ENCODE peak calls at places on chromosomes 1 and 21, in eight cellular contexts. B is coronary artery; L is NCI-H2171 treated with DMSO at 0.1 percent for 48 hours; M is AG09309; T is activated CD8-positive, alpha-beta memory T cell treated with anti-CD3 and anti-CD28 coated beads for 24 hours; P is NCI-H1417; D is EL; K is GM23338. U is an unnamed sample.

GRCh38 chr1:180282401-180282800 is 52.3 kb downstream of the LHX4 start:
- DNase-seq in D (no peak), B (no peak), P (no peak), K (no peak), L (peak), M (no peak), T (no peak), U (no peak)

GRCh38 chr1:204466416-204467405 is 27.9 kb downstream of the PIK3C2B start:
- DNase-seq in D (no peak), T (no peak), K (no peak), M (no peak), P (no peak), B (peak), L (no peak), U (no peak)

GRCh38 chr1:22751124-22751531 is 40.5 kb downstream of the EPHB2 start:
- DNase-seq in L (peak), K (peak), B (no peak), P (peak), M (no peak), D (no peak), T (no peak), U (peak)

GRCh38 chr1:243470492-243470891 is 214.7 kb downstream of the SDCCAG8 start:
- DNase-seq in B (no peak), P (peak), K (peak), M (no peak), L (peak), D (no peak), T (no peak), U (no peak)

GRCh38 chr1:2314297-2314802 is 77.0 kb downstream of the MORN1 start:
- DNase-seq in P (peak), L (peak), D (peak), K (peak), B (no peak), M (no peak), T (peak), U (peak)

GRCh38 chr1:111099289-111099688 is 40.6 kb downstream of the DRAM2 start:
- DNase-seq in M (no peak), B (no peak), P (peak), L (no peak), T (no peak), K (no peak), D (no peak), U (peak)

GRCh38 chr1:243748706-243749283 is 101.2 kb downstream of the AKT3 start:
- DNase-seq in T (no peak), L (peak), P (peak), K (peak), B (no peak), D (peak), M (peak), U (peak)

GRCh38 chr1:30571380-30571779 is 152.0 kb downstream of the MATN1 start:
- DNase-seq in L (no peak), B (no peak), D (no peak), M (no peak), P (no peak), K (no peak), T (no peak), U (no peak)

GRCh38 chr1:63127376-63127775 is 195.0 kb upstream of the FOXD3 start:
- DNase-seq in M (no peak), P (no peak), K (no peak), L (no peak), B (no peak), D (peak), T (no peak), U (no peak)

GRCh38 chr1:63731117-63732043 is 42.4 kb upstream of the ROR1 start:
- DNase-seq in L (no peak), M (peak), P (no peak), K (peak), B (no peak), D (peak), T (no peak), U (peak)

GRCh38 chr1:68339505-68339904 is 107.2 kb upstream of the WLS start:
- DNase-seq in D (no peak), B (no peak), M (peak), T (no peak), P (no peak), K (no peak), L (no peak), U (no peak)

GRCh38 chr1:76901158-76901767 is 34.0 kb downstream of the ST6GALNAC5 start:
- DNase-seq in B (no peak), L (peak), D (peak), T (no peak), M (no peak), P (peak), K (peak), U (no peak)

GRCh38 chr1:44170281-44170823 is 28.9 kb upstream of the KLF18 start:
- DNase-seq in K (peak), T (no peak), D (peak), M (peak), L (no peak), B (no peak), P (no peak), U (no peak)

GRCh38 chr21:45990741-45991605 is 9.4 kb downstream of the COL6A1 start:
- DNase-seq in B (peak), T (peak), P (no peak), L (no peak), D (no peak), M (no peak), K (no peak), U (no peak)

GRCh38 chr21:34974162-34974981 is 74.7 kb downstream of the RUNX1 start:
- DNase-seq in D (no peak), L (no peak), T (peak), B (no peak), M (no peak), K (no peak), P (no peak), U (no peak)

GRCh38 chr1:107648071-107648470 is 316.9 kb downstream of the VAV3 start:
- DNase-seq in L (no peak), M (peak), T (no peak), P (no peak), K (no peak), B (no peak), D (peak), U (no peak)

GRCh38 chr1:9294910-9295636 is 2.4 kb downstream of the SPSB1 start:
- DNase-seq in L (no peak), B (no peak), T (no peak), P (peak), K (no peak), M (no peak), D (peak), U (no peak)

GRCh38 chr1:12715896-12716437 is at the start of gene AADACL3:
- DNase-seq in P (no peak), M (no peak), D (no peak), T (no peak), K (no peak), B (no peak), L (no peak), U (no peak)

GRCh38 chr1:10693152-10693496 is 103.3 kb downstream of the CASZ1 start:
- DNase-seq in M (no peak), K (no peak), L (no peak), P (no peak), T (no peak), B (no peak), D (no peak), U (no peak)

GRCh38 chr1:27574871-27575831 is 28.8 kb downstream of the AHDC1 start:
- DNase-seq in L (peak), P (peak), D (peak), T (no peak), K (peak), M (no peak), B (peak), U (no peak)

GRCh38 chr1:116910379-116911165 is 856 bp downstream of the PTGFRN start:
- DNase-seq in M (no peak), D (peak), P (peak), K (peak), L (peak), T (peak), B (peak), U (peak)

GRCh38 chr21:45892156-45892919 is 89.2 kb upstream of the COL6A1 start:
- DNase-seq in D (no peak), K (no peak), T (peak), L (no peak), B (no peak), M (no peak), P (peak), U (peak)

GRCh38 chr1:71088645-71089287 is 7.9 kb upstream of the ZRANB2 start:
- DNase-seq in K (no peak), D (no peak), P (peak), T (no peak), B (no peak), M (no peak), L (no peak), U (no peak)

GRCh38 chr1:56056438-56057312 is 522.7 kb downstream of the PLPP3 start:
- DNase-seq in K (no peak), D (peak), T (no peak), M (no peak), B (no peak), P (no peak), L (no peak), U (no peak)

U was measured in PC-9.